ENCODE peak calls at places on chromosome 11, in four cellular contexts. One of them, this sample, is unnamed.

GRCh38 chr11:57568330-57568766 is 876 bp upstream of the UBE2L6 start:
- DNase-seq in IMR-90: peak
- DNase-seq in CD8-positive, alpha-beta T cell: peak
- DNase-seq in ovary: no peak
- DNase-seq in this sample: no peak

GRCh38 chr11:114124601-114125144 is 65.2 kb downstream of the ZBTB16 start:
- DNase-seq in IMR-90: no peak
- DNase-seq in CD8-positive, alpha-beta T cell: no peak
- DNase-seq in ovary: no peak
- DNase-seq in this sample: no peak

GRCh38 chr11:2265854-2266585 is 4.4 kb downstream of the ASCL2 start:
- DNase-seq in IMR-90: no peak
- DNase-seq in CD8-positive, alpha-beta T cell: no peak
- DNase-seq in ovary: no peak
- DNase-seq in this sample: peak

GRCh38 chr11:66543263-66544107 is 2.4 kb downstream of the ZDHHC24 start:
- DNase-seq in IMR-90: peak
- DNase-seq in CD8-positive, alpha-beta T cell: peak
- DNase-seq in ovary: peak
- DNase-seq in this sample: peak

GRCh38 chr11:5289696-5290095 is 12.1 kb downstream of the OR51B4 start:
- DNase-seq in IMR-90: peak
- DNase-seq in CD8-positive, alpha-beta T cell: no peak
- DNase-seq in ovary: no peak
- DNase-seq in this sample: no peak

GRCh38 chr11:34345991-34346480 is 11.8 kb downstream of the ABTB2 start:
- DNase-seq in IMR-90: peak
- DNase-seq in CD8-positive, alpha-beta T cell: no peak
- DNase-seq in ovary: no peak
- DNase-seq in this sample: no peak

GRCh38 chr11:117744471-117745280 is 52.3 kb downstream of the DSCAML1 start:
- DNase-seq in IMR-90: no peak
- DNase-seq in CD8-positive, alpha-beta T cell: no peak
- DNase-seq in ovary: no peak
- DNase-seq in this sample: no peak

GRCh38 chr11:130103296-130103814 is 33.7 kb downstream of the APLP2 start:
- DNase-seq in IMR-90: peak
- DNase-seq in CD8-positive, alpha-beta T cell: no peak
- DNase-seq in ovary: no peak
- DNase-seq in this sample: no peak

GRCh38 chr11:15770798-15771414 is 585.4 kb downstream of the SOX6 start:
- DNase-seq in IMR-90: peak
- DNase-seq in CD8-positive, alpha-beta T cell: peak
- DNase-seq in ovary: no peak
- DNase-seq in this sample: peak

GRCh38 chr11:105960252-105961245 is 61.5 kb downstream of the MSANTD4 start:
- DNase-seq in IMR-90: no peak
- DNase-seq in CD8-positive, alpha-beta T cell: no peak
- DNase-seq in ovary: no peak
- DNase-seq in this sample: no peak

GRCh38 chr11:14408612-14409011 is 49.6 kb upstream of the RRAS2 start:
- DNase-seq in IMR-90: no peak
- DNase-seq in CD8-positive, alpha-beta T cell: no peak
- DNase-seq in ovary: no peak
- DNase-seq in this sample: no peak

GRCh38 chr11:36688892-36689291 is 90.9 kb upstream of the RAG2 start:
- DNase-seq in IMR-90: no peak
- DNase-seq in CD8-positive, alpha-beta T cell: no peak
- DNase-seq in ovary: no peak
- DNase-seq in this sample: no peak

GRCh38 chr11:103789957-103790356 is 246.5 kb upstream of the DDI1 start:
- DNase-seq in IMR-90: no peak
- DNase-seq in CD8-positive, alpha-beta T cell: no peak
- DNase-seq in ovary: no peak
- DNase-seq in this sample: no peak

GRCh38 chr11:40037005-40037404 is 1422.4 kb downstream of the LRRC4C start:
- DNase-seq in IMR-90: no peak
- DNase-seq in CD8-positive, alpha-beta T cell: no peak
- DNase-seq in ovary: no peak
- DNase-seq in this sample: no peak
- H3K4me3 ChIP-seq in IMR-90: no peak
- H3K4me3 ChIP-seq in CD8-positive, alpha-beta T cell: no peak
- H3K4me3 ChIP-seq in ovary: no peak
- H3K4me3 ChIP-seq in this sample: no peak

GRCh38 chr11:826836-827145 is 928 bp upstream of the CRACR2B start:
- DNase-seq in IMR-90: no peak
- DNase-seq in CD8-positive, alpha-beta T cell: no peak
- DNase-seq in ovary: no peak
- DNase-seq in this sample: no peak
- H3K4me3 ChIP-seq in IMR-90: no peak
- H3K4me3 ChIP-seq in CD8-positive, alpha-beta T cell: peak
- H3K4me3 ChIP-seq in ovary: peak
- H3K4me3 ChIP-seq in this sample: peak

GRCh38 chr11:76685841-76686240 is 15.3 kb upstream of the LRRC32 start:
- DNase-seq in IMR-90: no peak
- DNase-seq in CD8-positive, alpha-beta T cell: no peak
- DNase-seq in ovary: no peak
- DNase-seq in this sample: no peak

GRCh38 chr11:76688146-76688545 is 17.6 kb upstream of the LRRC32 start:
- DNase-seq in IMR-90: no peak
- DNase-seq in CD8-positive, alpha-beta T cell: no peak
- DNase-seq in ovary: no peak
- DNase-seq in this sample: no peak

GRCh38 chr11:76685237-76685636 is 14.7 kb upstream of the LRRC32 start:
- DNase-seq in IMR-90: no peak
- DNase-seq in CD8-positive, alpha-beta T cell: no peak
- DNase-seq in ovary: no peak
- DNase-seq in this sample: no peak

GRCh38 chr11:76684470-76684869 is 13.9 kb upstream of the LRRC32 start:
- DNase-seq in IMR-90: no peak
- DNase-seq in CD8-positive, alpha-beta T cell: no peak
- DNase-seq in ovary: no peak
- DNase-seq in this sample: no peak

GRCh38 chr11:76686261-76687079 is 15.9 kb upstream of the LRRC32 start:
- DNase-seq in IMR-90: no peak
- DNase-seq in CD8-positive, alpha-beta T cell: no peak
- DNase-seq in ovary: no peak
- DNase-seq in this sample: no peak
- H3K4me3 ChIP-seq in IMR-90: no peak
- H3K4me3 ChIP-seq in CD8-positive, alpha-beta T cell: peak
- H3K4me3 ChIP-seq in ovary: no peak
- H3K4me3 ChIP-seq in this sample: no peak

DNA sequence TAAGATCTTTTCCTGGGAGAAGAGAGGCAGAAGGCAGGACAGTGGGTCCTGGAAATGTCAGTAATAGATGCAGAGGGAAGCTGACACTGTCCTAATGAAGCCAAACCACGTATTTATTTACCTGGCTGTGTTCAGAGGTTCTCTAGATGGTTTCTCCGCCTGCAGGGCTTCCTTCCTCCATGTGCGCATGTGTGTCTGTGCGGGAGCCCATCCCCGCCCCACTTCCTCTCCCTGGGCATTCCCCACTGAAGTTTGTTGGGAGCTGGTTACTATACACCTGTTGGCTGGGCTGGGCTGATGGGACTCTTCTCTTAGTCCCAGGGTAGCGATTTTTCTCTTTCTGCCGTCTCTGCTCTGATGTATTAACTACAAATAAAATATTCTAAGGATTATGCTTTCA is 204.9 kb upstream of the TBCEL start:
- DNase-seq in IMR-90: no peak
- DNase-seq in CD8-positive, alpha-beta T cell: no peak
- DNase-seq in ovary: no peak
- DNase-seq in this sample: no peak
- H3K4me3 ChIP-seq in IMR-90: no peak
- H3K4me3 ChIP-seq in CD8-positive, alpha-beta T cell: no peak
- H3K4me3 ChIP-seq in ovary: no peak
- H3K4me3 ChIP-seq in this sample: no peak

GRCh38 chr11:128733440-128734115 is 39.7 kb downstream of the FLI1 start:
- DNase-seq in IMR-90: peak
- DNase-seq in CD8-positive, alpha-beta T cell: no peak
- DNase-seq in ovary: no peak
- DNase-seq in this sample: no peak
- H3K4me3 ChIP-seq in IMR-90: no peak
- H3K4me3 ChIP-seq in CD8-positive, alpha-beta T cell: no peak
- H3K4me3 ChIP-seq in ovary: no peak
- H3K4me3 ChIP-seq in this sample: no peak

GRCh38 chr11:35540526-35540925 is 15.1 kb upstream of the PAMR1 start:
- DNase-seq in IMR-90: peak
- DNase-seq in CD8-positive, alpha-beta T cell: no peak
- DNase-seq in ovary: no peak
- DNase-seq in this sample: no peak

GRCh38 chr11:35541621-35542375 is 16.4 kb upstream of the PAMR1 start:
- DNase-seq in IMR-90: peak
- DNase-seq in CD8-positive, alpha-beta T cell: no peak
- DNase-seq in ovary: no peak
- DNase-seq in this sample: peak

GRCh38 chr11:35539781-35540281 is 14.4 kb upstream of the PAMR1 start:
- DNase-seq in IMR-90: peak
- DNase-seq in CD8-positive, alpha-beta T cell: no peak
- DNase-seq in ovary: peak
- DNase-seq in this sample: peak

DNA sequence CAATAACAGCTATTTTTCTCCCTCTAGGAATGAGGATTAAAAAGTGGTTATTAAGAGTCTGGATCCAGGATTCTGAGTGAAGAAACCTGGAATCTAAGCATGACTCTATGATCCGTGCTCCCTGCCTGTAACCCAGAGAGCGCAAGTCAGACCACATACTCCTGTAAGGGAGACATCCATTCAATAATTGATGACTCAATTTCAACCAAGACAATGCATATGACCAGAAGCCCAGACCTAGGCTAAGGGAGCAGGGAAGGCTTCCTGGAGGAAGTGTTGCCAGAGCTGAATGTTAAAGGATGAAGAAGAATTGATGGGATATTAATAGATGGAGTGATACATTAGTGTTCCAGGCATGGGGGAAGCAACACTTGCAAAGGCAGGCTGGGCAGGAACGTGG is 13.8 kb upstream of the PAMR1 start:
- DNase-seq in IMR-90: no peak
- DNase-seq in CD8-positive, alpha-beta T cell: no peak
- DNase-seq in ovary: no peak
- DNase-seq in this sample: no peak
- H3K4me3 ChIP-seq in IMR-90: no peak
- H3K4me3 ChIP-seq in CD8-positive, alpha-beta T cell: no peak
- H3K4me3 ChIP-seq in ovary: no peak
- H3K4me3 ChIP-seq in this sample: no peak

This sample was measured in body of pancreas.